ENCODE peak calls at places on chromosomes 7 and 10, in five cellular contexts. I is spleen; G is CD8-positive, alpha-beta memory T cell; E is psoas muscle; U is A549. P is an unnamed sample. For H3K4me1, the result is how much of the 10 kb centered on the place peaks cover.

GRCh38 chr10:18233775-18234174 is 93.6 kb downstream of the CACNB2 start:
- DNase-seq in G (no peak), I (no peak), U (no peak), E (no peak), P (no peak)

GRCh38 chr10:78605800-78606350 is 462.9 kb upstream of the ZMIZ1 start:
- DNase-seq in U (peak), E (no peak), G (no peak), I (no peak), P (no peak)

GRCh38 chr7:119931230-119931824 is 341.6 kb upstream of the KCND2 start:
- DNase-seq in I (no peak), G (no peak), U (no peak), E (no peak), P (no peak)

GRCh38 chr7:57769958-57770357 is 320.0 kb downstream of the ZNF716 start:
- DNase-seq in U (no peak), E (no peak), G (no peak), I (no peak), P (no peak)

GRCh38 chr10:4316166-4316810 is 509.7 kb upstream of the AKR1E2 start:
- DNase-seq in E (peak), U (no peak), G (no peak), I (no peak), P (no peak)

GRCh38 chr10:3395041-3395440 is 222.5 kb upstream of the PITRM1 start:
- DNase-seq in G (no peak), I (no peak), U (no peak), E (no peak), P (no peak)

GRCh38 chr7:105760549-105761447 is 115.6 kb downstream of the ATXN7L1 start:
- DNase-seq in G (peak), I (peak), U (no peak), E (no peak), P (no peak)

GRCh38 chr7:37832194-37832593 is 16.2 kb upstream of the NME8 start:
- DNase-seq in U (peak), G (no peak), E (peak), I (peak), P (peak)

GRCh38 chr7:99392659-99393362 is 15.6 kb downstream of the PDAP1 start:
- DNase-seq in E (peak), I (peak), U (no peak), G (peak), P (peak)

GRCh38 chr7:117085769-117086463 is 132.6 kb downstream of the ST7 start:
- DNase-seq in E (no peak), G (no peak), I (no peak), U (no peak), P (no peak)

GRCh38 chr10:61487506-61487905 is 34.3 kb upstream of the TMEM26 start:
- DNase-seq in U (no peak), I (no peak), E (no peak), G (no peak), P (no peak)

GRCh38 chr10:929965-930364 is 1.5 kb downstream of the LARP4B start:
- DNase-seq in E (no peak), U (no peak), I (no peak), G (no peak), P (no peak)

GRCh38 chr7:77200542-77200941 is 923 bp upstream of the FGL2 start:
- DNase-seq in E (no peak), U (no peak), I (no peak), G (no peak), P (no peak)
- H3K4me1 ChIP-seq in E (under half), U (under half), I (half or more), G (under half), P (under half)

GRCh38 chr10:88934900-88935672 is 17.5 kb downstream of the ACTA2 start:
- DNase-seq in G (peak), E (peak), I (peak), U (peak), P (peak)
- H3K27ac ChIP-seq in G (no peak), E (no peak), I (peak), U (peak), P (no peak)

GRCh38 chr10:69327463-69328345 is 49.4 kb downstream of the HK1 start:
- DNase-seq in I (peak), G (peak), U (no peak), E (peak), P (peak)
- H3K4me1 ChIP-seq in I (half or more), G (half or more), U (under half), E (half or more), P (half or more)

GRCh38 chr7:43234073-43234472 is 121.6 kb downstream of the HECW1 start:
- DNase-seq in I (no peak), E (no peak), U (no peak), G (no peak), P (no peak)
- H3K27ac ChIP-seq in I (no peak), E (no peak), U (no peak), G (no peak), P (no peak)

DNA sequence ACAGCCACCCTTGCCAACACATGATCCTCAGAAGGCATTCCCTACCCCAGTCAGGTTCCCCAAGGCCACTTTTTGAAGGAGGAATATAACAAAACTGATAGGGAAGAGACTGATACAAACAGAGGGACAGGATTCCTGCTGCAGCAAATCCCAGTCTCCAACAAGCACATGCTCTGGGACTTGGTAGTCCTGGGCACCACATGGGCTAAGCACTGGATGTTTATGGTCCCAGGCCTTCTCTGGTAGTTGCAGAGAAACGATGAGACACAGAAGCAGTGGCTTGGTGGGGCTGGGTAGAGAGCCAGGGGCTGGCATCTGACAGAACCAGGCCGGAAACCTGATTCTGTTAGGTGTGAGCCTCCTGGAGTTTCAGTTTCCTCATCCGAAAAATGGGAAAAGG is 3.2 kb downstream of the VSTM4 start:
- DNase-seq in I (no peak), E (no peak), U (no peak), G (no peak), P (no peak)
- H3K4me1 ChIP-seq in I (under half), E (under half), U (under half), G (under half), P (under half)

DNA sequence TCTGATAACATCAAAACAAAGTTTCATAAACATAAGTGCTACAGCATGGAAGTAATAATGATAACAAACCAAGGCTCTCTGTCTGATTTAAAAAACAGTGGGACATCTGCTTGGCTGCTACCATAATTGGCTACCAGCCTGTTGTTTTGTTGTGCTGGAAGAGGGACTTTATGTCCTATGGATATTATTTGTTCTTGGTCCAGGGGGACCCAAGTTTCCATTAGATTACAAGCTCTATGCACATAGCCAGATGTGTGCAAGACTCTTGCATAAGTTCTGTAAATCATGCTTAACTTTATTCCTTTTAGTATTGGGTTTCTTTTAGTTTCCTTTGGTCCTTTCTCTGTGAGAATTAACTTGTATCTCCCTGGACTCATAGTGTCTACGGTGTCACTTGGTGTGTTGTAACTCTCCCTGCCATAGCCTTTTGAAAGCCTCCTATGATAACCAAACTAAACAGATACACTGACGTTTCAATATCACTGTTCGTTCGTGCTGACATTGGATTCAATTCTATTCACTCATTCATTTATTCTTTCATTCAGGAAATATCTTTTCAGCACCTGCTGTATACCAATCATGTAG is 41.4 kb upstream of the CD36 start:
- DNase-seq in G (no peak), E (no peak), I (no peak), U (no peak), P (no peak)
- H3K27ac ChIP-seq in G (no peak), E (peak), I (no peak), U (no peak), P (no peak)

GRCh38 chr7:76234931-76235441 is 33.3 kb downstream of the SRRM3 start:
- DNase-seq in U (peak), E (peak), I (peak), G (peak), P (peak)
- H3K4me1 ChIP-seq in U (under half), E (under half), I (under half), G (under half), P (under half)

GRCh38 chr10:92087750-92088395 is 164.3 kb downstream of the BTAF1 start:
- DNase-seq in G (peak), I (no peak), U (peak), E (peak), P (no peak)

GRCh38 chr10:92079003-92079402 is 155.4 kb downstream of the BTAF1 start:
- DNase-seq in U (no peak), E (no peak), G (no peak), I (no peak), P (no peak)

GRCh38 chr10:92081641-92082040 is 158.1 kb downstream of the BTAF1 start:
- DNase-seq in U (no peak), I (no peak), G (no peak), E (no peak), P (no peak)

GRCh38 chr10:92080244-92080643 is 156.7 kb downstream of the BTAF1 start:
- DNase-seq in I (no peak), U (no peak), G (no peak), E (no peak), P (no peak)

DNA sequence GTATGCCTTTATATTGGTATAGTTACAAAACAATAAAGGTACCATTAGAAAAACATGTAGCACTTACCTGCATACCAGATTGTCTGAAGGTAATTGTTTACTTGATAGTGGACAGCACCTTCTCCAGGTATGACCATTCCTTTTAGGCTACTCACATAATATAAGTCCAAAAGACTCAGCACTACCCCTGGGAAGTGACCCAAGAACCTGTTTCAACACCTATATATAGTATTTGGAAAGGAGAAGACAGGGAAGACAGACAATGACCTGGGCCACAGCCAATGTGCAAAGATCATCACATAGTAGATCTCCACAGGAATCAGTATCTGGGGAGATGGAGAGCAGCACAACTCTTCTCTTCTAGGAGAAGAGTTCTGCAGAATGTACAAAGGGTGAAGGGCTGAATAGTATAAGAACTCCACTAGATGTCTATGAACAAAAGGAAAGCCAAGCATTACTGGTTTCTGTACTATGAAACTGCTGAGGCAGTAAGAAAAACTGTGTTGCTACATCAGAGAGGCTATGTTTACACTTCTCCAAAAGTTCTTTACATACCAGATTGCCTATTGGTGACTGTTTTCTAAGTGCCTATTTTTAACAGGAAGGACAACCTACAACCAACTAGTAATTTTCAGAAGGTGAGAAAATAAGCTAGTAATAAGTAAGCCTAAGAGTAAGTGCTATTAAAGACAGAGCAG is 159.2 kb downstream of the BTAF1 start:
- DNase-seq in I (no peak), G (no peak), U (no peak), E (no peak), P (no peak)
- H3K27ac ChIP-seq in I (no peak), G (no peak), U (no peak), E (no peak), P (no peak)

GRCh38 chr10:45265995-45266394 is 49.4 kb downstream of the OR13A1 start:
- DNase-seq in I (no peak), E (no peak), U (no peak), G (no peak), P (no peak)
- H3K4me1 ChIP-seq in I (under half), E (under half), U (under half), G (under half), P (under half)

P was measured in upper lobe of right lung.